ENCODE peak calls at places on chromosomes 2 and 18, in nine cellular contexts. One of them, this sample, is unnamed.

GRCh38 chr2:9631976-9632700 is 1.3 kb upstream of the YWHAQ start:
- DNase-seq in HCEC 1CT: no peak
- DNase-seq in upper lobe of right lung: no peak
- DNase-seq in activated CD4-positive, CD25-positive, alpha-beta regulatory T cell: no peak
- DNase-seq in T-helper 9 cell: no peak
- DNase-seq in iris pigment epithelial cell: no peak
- DNase-seq in left ventricle myocardium superior: peak
- DNase-seq in NCI-H1417: peak
- DNase-seq in T-helper 1 cell: no peak
- DNase-seq in this sample: no peak

GRCh38 chr2:147760984-147761383 is 83.8 kb upstream of the ACVR2A start:
- DNase-seq in HCEC 1CT: no peak
- DNase-seq in upper lobe of right lung: no peak
- DNase-seq in activated CD4-positive, CD25-positive, alpha-beta regulatory T cell: no peak
- DNase-seq in T-helper 9 cell: no peak
- DNase-seq in iris pigment epithelial cell: no peak
- DNase-seq in left ventricle myocardium superior: no peak
- DNase-seq in NCI-H1417: no peak
- DNase-seq in T-helper 1 cell: no peak
- DNase-seq in this sample: no peak

GRCh38 chr2:172995323-172996244 is 80.1 kb upstream of the MAP3K20 start:
- DNase-seq in HCEC 1CT: peak
- DNase-seq in upper lobe of right lung: no peak
- DNase-seq in activated CD4-positive, CD25-positive, alpha-beta regulatory T cell: no peak
- DNase-seq in T-helper 9 cell: no peak
- DNase-seq in iris pigment epithelial cell: peak
- DNase-seq in left ventricle myocardium superior: peak
- DNase-seq in NCI-H1417: no peak
- DNase-seq in T-helper 1 cell: no peak
- DNase-seq in this sample: peak

GRCh38 chr18:77067315-77068061 is 65.1 kb downstream of the MBP start:
- DNase-seq in HCEC 1CT: peak
- DNase-seq in upper lobe of right lung: peak
- DNase-seq in activated CD4-positive, CD25-positive, alpha-beta regulatory T cell: peak
- DNase-seq in T-helper 9 cell: peak
- DNase-seq in iris pigment epithelial cell: peak
- DNase-seq in left ventricle myocardium superior: peak
- DNase-seq in NCI-H1417: no peak
- DNase-seq in T-helper 1 cell: peak
- DNase-seq in this sample: peak

GRCh38 chr2:203730076-203730729 is 23.8 kb downstream of the CD28 start:
- DNase-seq in HCEC 1CT: peak
- DNase-seq in upper lobe of right lung: no peak
- DNase-seq in activated CD4-positive, CD25-positive, alpha-beta regulatory T cell: no peak
- DNase-seq in T-helper 9 cell: no peak
- DNase-seq in iris pigment epithelial cell: peak
- DNase-seq in left ventricle myocardium superior: no peak
- DNase-seq in NCI-H1417: no peak
- DNase-seq in T-helper 1 cell: no peak
- DNase-seq in this sample: no peak

GRCh38 chr18:58247363-58247834 is 203.4 kb downstream of the NEDD4L start:
- DNase-seq in HCEC 1CT: no peak
- DNase-seq in upper lobe of right lung: peak
- DNase-seq in activated CD4-positive, CD25-positive, alpha-beta regulatory T cell: no peak
- DNase-seq in T-helper 9 cell: no peak
- DNase-seq in iris pigment epithelial cell: no peak
- DNase-seq in left ventricle myocardium superior: peak
- DNase-seq in NCI-H1417: peak
- DNase-seq in T-helper 1 cell: no peak
- DNase-seq in this sample: no peak

GRCh38 chr2:127733113-127733815 is 32.0 kb downstream of the SFT2D3 start:
- DNase-seq in HCEC 1CT: no peak
- DNase-seq in upper lobe of right lung: no peak
- DNase-seq in activated CD4-positive, CD25-positive, alpha-beta regulatory T cell: no peak
- DNase-seq in T-helper 9 cell: no peak
- DNase-seq in iris pigment epithelial cell: no peak
- DNase-seq in left ventricle myocardium superior: no peak
- DNase-seq in NCI-H1417: no peak
- DNase-seq in T-helper 1 cell: no peak
- DNase-seq in this sample: no peak

GRCh38 chr2:28413896-28414290 is 21.2 kb downstream of the FOSL2 start:
- DNase-seq in HCEC 1CT: no peak
- DNase-seq in upper lobe of right lung: no peak
- DNase-seq in activated CD4-positive, CD25-positive, alpha-beta regulatory T cell: no peak
- DNase-seq in T-helper 9 cell: no peak
- DNase-seq in iris pigment epithelial cell: no peak
- DNase-seq in left ventricle myocardium superior: no peak
- DNase-seq in NCI-H1417: no peak
- DNase-seq in T-helper 1 cell: no peak
- DNase-seq in this sample: no peak

GRCh38 chr2:180033993-180034894 is 27.1 kb upstream of the CWC22 start:
- DNase-seq in HCEC 1CT: peak
- DNase-seq in upper lobe of right lung: no peak
- DNase-seq in activated CD4-positive, CD25-positive, alpha-beta regulatory T cell: no peak
- DNase-seq in T-helper 9 cell: no peak
- DNase-seq in iris pigment epithelial cell: peak
- DNase-seq in left ventricle myocardium superior: no peak
- DNase-seq in NCI-H1417: peak
- DNase-seq in T-helper 1 cell: no peak
- DNase-seq in this sample: peak

GRCh38 chr2:188475945-188476344 is 184.3 kb downstream of the GULP1 start:
- DNase-seq in HCEC 1CT: peak
- DNase-seq in upper lobe of right lung: no peak
- DNase-seq in activated CD4-positive, CD25-positive, alpha-beta regulatory T cell: no peak
- DNase-seq in T-helper 9 cell: no peak
- DNase-seq in iris pigment epithelial cell: peak
- DNase-seq in left ventricle myocardium superior: no peak
- DNase-seq in NCI-H1417: peak
- DNase-seq in T-helper 1 cell: no peak
- DNase-seq in this sample: peak

GRCh38 chr2:109447251-109447661 is 166.5 kb downstream of the SEPTIN10 start:
- DNase-seq in HCEC 1CT: peak
- DNase-seq in upper lobe of right lung: no peak
- DNase-seq in activated CD4-positive, CD25-positive, alpha-beta regulatory T cell: no peak
- DNase-seq in T-helper 9 cell: no peak
- DNase-seq in iris pigment epithelial cell: peak
- DNase-seq in left ventricle myocardium superior: no peak
- DNase-seq in NCI-H1417: no peak
- DNase-seq in T-helper 1 cell: no peak
- DNase-seq in this sample: peak

GRCh38 chr2:224909885-224910517 is 132.3 kb downstream of the DOCK10 start:
- DNase-seq in HCEC 1CT: no peak
- DNase-seq in upper lobe of right lung: peak
- DNase-seq in activated CD4-positive, CD25-positive, alpha-beta regulatory T cell: no peak
- DNase-seq in T-helper 9 cell: no peak
- DNase-seq in iris pigment epithelial cell: peak
- DNase-seq in left ventricle myocardium superior: peak
- DNase-seq in NCI-H1417: no peak
- DNase-seq in T-helper 1 cell: no peak
- DNase-seq in this sample: peak

GRCh38 chr2:68774569-68775271 is 40.1 kb downstream of the ARHGAP25 start:
- DNase-seq in HCEC 1CT: no peak
- DNase-seq in upper lobe of right lung: peak
- DNase-seq in activated CD4-positive, CD25-positive, alpha-beta regulatory T cell: peak
- DNase-seq in T-helper 9 cell: peak
- DNase-seq in iris pigment epithelial cell: no peak
- DNase-seq in left ventricle myocardium superior: peak
- DNase-seq in NCI-H1417: no peak
- DNase-seq in T-helper 1 cell: peak
- DNase-seq in this sample: no peak

GRCh38 chr2:186903183-186903582 is 54.2 kb upstream of the ZSWIM2 start:
- DNase-seq in HCEC 1CT: peak
- DNase-seq in upper lobe of right lung: no peak
- DNase-seq in activated CD4-positive, CD25-positive, alpha-beta regulatory T cell: no peak
- DNase-seq in T-helper 9 cell: no peak
- DNase-seq in iris pigment epithelial cell: peak
- DNase-seq in left ventricle myocardium superior: no peak
- DNase-seq in NCI-H1417: no peak
- DNase-seq in T-helper 1 cell: no peak
- DNase-seq in this sample: no peak

GRCh38 chr2:128153786-128154185 is 62.8 kb downstream of the UGGT1 start:
- DNase-seq in HCEC 1CT: no peak
- DNase-seq in upper lobe of right lung: no peak
- DNase-seq in activated CD4-positive, CD25-positive, alpha-beta regulatory T cell: no peak
- DNase-seq in T-helper 9 cell: no peak
- DNase-seq in iris pigment epithelial cell: no peak
- DNase-seq in left ventricle myocardium superior: no peak
- DNase-seq in NCI-H1417: no peak
- DNase-seq in T-helper 1 cell: no peak
- DNase-seq in this sample: no peak

GRCh38 chr2:7012141-7012809 is 95.1 kb downstream of the RNF144A start:
- DNase-seq in HCEC 1CT: no peak
- DNase-seq in upper lobe of right lung: no peak
- DNase-seq in activated CD4-positive, CD25-positive, alpha-beta regulatory T cell: no peak
- DNase-seq in T-helper 9 cell: no peak
- DNase-seq in iris pigment epithelial cell: peak
- DNase-seq in left ventricle myocardium superior: peak
- DNase-seq in NCI-H1417: peak
- DNase-seq in T-helper 1 cell: no peak
- DNase-seq in this sample: no peak

GRCh38 chr2:137254081-137254480 is 488.7 kb downstream of the THSD7B start:
- DNase-seq in HCEC 1CT: no peak
- DNase-seq in upper lobe of right lung: no peak
- DNase-seq in activated CD4-positive, CD25-positive, alpha-beta regulatory T cell: no peak
- DNase-seq in T-helper 9 cell: no peak
- DNase-seq in iris pigment epithelial cell: no peak
- DNase-seq in left ventricle myocardium superior: no peak
- DNase-seq in NCI-H1417: no peak
- DNase-seq in T-helper 1 cell: no peak
- DNase-seq in this sample: no peak

GRCh38 chr2:208501217-208501616 is 94.6 kb downstream of the PTH2R start:
- DNase-seq in HCEC 1CT: no peak
- DNase-seq in upper lobe of right lung: no peak
- DNase-seq in activated CD4-positive, CD25-positive, alpha-beta regulatory T cell: no peak
- DNase-seq in T-helper 9 cell: no peak
- DNase-seq in iris pigment epithelial cell: peak
- DNase-seq in left ventricle myocardium superior: no peak
- DNase-seq in NCI-H1417: peak
- DNase-seq in T-helper 1 cell: no peak
- DNase-seq in this sample: no peak

GRCh38 chr2:207807516-207807915 is 37.8 kb upstream of the FZD5 start:
- DNase-seq in HCEC 1CT: no peak
- DNase-seq in upper lobe of right lung: no peak
- DNase-seq in activated CD4-positive, CD25-positive, alpha-beta regulatory T cell: no peak
- DNase-seq in T-helper 9 cell: no peak
- DNase-seq in iris pigment epithelial cell: no peak
- DNase-seq in left ventricle myocardium superior: no peak
- DNase-seq in NCI-H1417: no peak
- DNase-seq in T-helper 1 cell: no peak
- DNase-seq in this sample: no peak

GRCh38 chr18:78687736-78688135 is 291.9 kb upstream of the SALL3 start:
- DNase-seq in HCEC 1CT: no peak
- DNase-seq in upper lobe of right lung: no peak
- DNase-seq in activated CD4-positive, CD25-positive, alpha-beta regulatory T cell: no peak
- DNase-seq in T-helper 9 cell: no peak
- DNase-seq in iris pigment epithelial cell: no peak
- DNase-seq in left ventricle myocardium superior: no peak
- DNase-seq in NCI-H1417: no peak
- DNase-seq in T-helper 1 cell: no peak
- DNase-seq in this sample: no peak

GRCh38 chr2:159551811-159552210 is 64.5 kb downstream of the BAZ2B start:
- DNase-seq in HCEC 1CT: no peak
- DNase-seq in upper lobe of right lung: no peak
- DNase-seq in activated CD4-positive, CD25-positive, alpha-beta regulatory T cell: no peak
- DNase-seq in T-helper 9 cell: no peak
- DNase-seq in iris pigment epithelial cell: peak
- DNase-seq in left ventricle myocardium superior: no peak
- DNase-seq in NCI-H1417: no peak
- DNase-seq in T-helper 1 cell: no peak
- DNase-seq in this sample: no peak

GRCh38 chr2:193861557-193861956 is 1666.8 kb upstream of the TMEFF2 start:
- DNase-seq in HCEC 1CT: no peak
- DNase-seq in upper lobe of right lung: no peak
- DNase-seq in activated CD4-positive, CD25-positive, alpha-beta regulatory T cell: no peak
- DNase-seq in T-helper 9 cell: no peak
- DNase-seq in iris pigment epithelial cell: no peak
- DNase-seq in left ventricle myocardium superior: no peak
- DNase-seq in NCI-H1417: no peak
- DNase-seq in T-helper 1 cell: no peak
- DNase-seq in this sample: no peak

GRCh38 chr2:213015387-213016165 is 135.8 kb downstream of the IKZF2 start:
- DNase-seq in HCEC 1CT: no peak
- DNase-seq in upper lobe of right lung: no peak
- DNase-seq in activated CD4-positive, CD25-positive, alpha-beta regulatory T cell: no peak
- DNase-seq in T-helper 9 cell: no peak
- DNase-seq in iris pigment epithelial cell: no peak
- DNase-seq in left ventricle myocardium superior: no peak
- DNase-seq in NCI-H1417: no peak
- DNase-seq in T-helper 1 cell: no peak
- DNase-seq in this sample: no peak

GRCh38 chr18:55317832-55318231 is 270.2 kb downstream of the TCF4 start:
- DNase-seq in HCEC 1CT: no peak
- DNase-seq in upper lobe of right lung: no peak
- DNase-seq in activated CD4-positive, CD25-positive, alpha-beta regulatory T cell: no peak
- DNase-seq in T-helper 9 cell: no peak
- DNase-seq in iris pigment epithelial cell: peak
- DNase-seq in left ventricle myocardium superior: no peak
- DNase-seq in NCI-H1417: no peak
- DNase-seq in T-helper 1 cell: no peak
- DNase-seq in this sample: no peak

GRCh38 chr2:230690439-230690838 is 22.2 kb upstream of the CAB39 start:
- DNase-seq in HCEC 1CT: no peak
- DNase-seq in upper lobe of right lung: peak
- DNase-seq in activated CD4-positive, CD25-positive, alpha-beta regulatory T cell: no peak
- DNase-seq in T-helper 9 cell: no peak
- DNase-seq in iris pigment epithelial cell: no peak
- DNase-seq in left ventricle myocardium superior: peak
- DNase-seq in NCI-H1417: no peak
- DNase-seq in T-helper 1 cell: no peak
- DNase-seq in this sample: no peak

GRCh38 chr2:78980871-78981270 is 44.6 kb upstream of the REG3G start:
- DNase-seq in HCEC 1CT: no peak
- DNase-seq in upper lobe of right lung: no peak
- DNase-seq in activated CD4-positive, CD25-positive, alpha-beta regulatory T cell: no peak
- DNase-seq in T-helper 9 cell: no peak
- DNase-seq in iris pigment epithelial cell: no peak
- DNase-seq in left ventricle myocardium superior: no peak
- DNase-seq in NCI-H1417: no peak
- DNase-seq in T-helper 1 cell: no peak
- DNase-seq in this sample: no peak

GRCh38 chr2:224210495-224211472 is 171.7 kb upstream of the SERPINE2 start:
- DNase-seq in HCEC 1CT: no peak
- DNase-seq in upper lobe of right lung: no peak
- DNase-seq in activated CD4-positive, CD25-positive, alpha-beta regulatory T cell: no peak
- DNase-seq in T-helper 9 cell: no peak
- DNase-seq in iris pigment epithelial cell: no peak
- DNase-seq in left ventricle myocardium superior: no peak
- DNase-seq in NCI-H1417: no peak
- DNase-seq in T-helper 1 cell: no peak
- DNase-seq in this sample: peak

GRCh38 chr2:11203480-11203879 is 48.2 kb downstream of the SLC66A3 start:
- DNase-seq in HCEC 1CT: peak
- DNase-seq in upper lobe of right lung: no peak
- DNase-seq in activated CD4-positive, CD25-positive, alpha-beta regulatory T cell: no peak
- DNase-seq in T-helper 9 cell: no peak
- DNase-seq in iris pigment epithelial cell: peak
- DNase-seq in left ventricle myocardium superior: no peak
- DNase-seq in NCI-H1417: no peak
- DNase-seq in T-helper 1 cell: no peak
- DNase-seq in this sample: peak

GRCh38 chr2:239351687-239352086 is 49.1 kb downstream of the HDAC4 start:
- DNase-seq in HCEC 1CT: no peak
- DNase-seq in upper lobe of right lung: no peak
- DNase-seq in activated CD4-positive, CD25-positive, alpha-beta regulatory T cell: no peak
- DNase-seq in T-helper 9 cell: no peak
- DNase-seq in iris pigment epithelial cell: no peak
- DNase-seq in left ventricle myocardium superior: no peak
- DNase-seq in NCI-H1417: no peak
- DNase-seq in T-helper 1 cell: no peak
- DNase-seq in this sample: no peak

GRCh38 chr18:2656237-2657042 is 914 bp downstream of the SMCHD1 start:
- DNase-seq in HCEC 1CT: peak
- DNase-seq in upper lobe of right lung: peak
- DNase-seq in activated CD4-positive, CD25-positive, alpha-beta regulatory T cell: peak
- DNase-seq in T-helper 9 cell: peak
- DNase-seq in iris pigment epithelial cell: peak
- DNase-seq in left ventricle myocardium superior: peak
- DNase-seq in NCI-H1417: peak
- DNase-seq in T-helper 1 cell: peak
- DNase-seq in this sample: peak

GRCh38 chr18:68837665-68838390 is 39.9 kb downstream of the CCDC102B start:
- DNase-seq in HCEC 1CT: peak
- DNase-seq in upper lobe of right lung: no peak
- DNase-seq in activated CD4-positive, CD25-positive, alpha-beta regulatory T cell: no peak
- DNase-seq in T-helper 9 cell: no peak
- DNase-seq in iris pigment epithelial cell: peak
- DNase-seq in left ventricle myocardium superior: no peak
- DNase-seq in NCI-H1417: no peak
- DNase-seq in T-helper 1 cell: no peak
- DNase-seq in this sample: peak

This sample was measured in HFFc6.